ENCODE peak calls at places on chromosome 19, in seven cellular contexts. Q is pancreas, X is thoracic aorta, O is PC-9, I is fibroblast of lung, V is tibial artery, P is left lung. G is an unnamed sample.

GRCh38 chr19:48964205-48965032 is 690 bp upstream of the FTL start:
- DNase-seq in Q (no peak), X (no peak), O (peak), I (peak), V (peak), P (no peak), G (no peak)

GRCh38 chr19:6241680-6242079 is 38.1 kb downstream of the MLLT1 start:
- DNase-seq in Q (no peak), X (no peak), O (no peak), I (no peak), V (no peak), P (peak), G (no peak)

GRCh38 chr19:42132851-42133528 is 744 bp upstream of the POU2F2 start:
- DNase-seq in Q (peak), X (no peak), O (no peak), I (no peak), V (peak), P (peak), G (peak)

GRCh38 chr19:4575978-4576933 is 16.8 kb upstream of the SEMA6B start:
- DNase-seq in Q (peak), X (no peak), O (no peak), I (peak), V (peak), P (peak), G (peak)

GRCh38 chr19:18683109-18683954 is at the start of gene CRTC1:
- DNase-seq in Q (peak), X (peak), O (peak), I (peak), V (peak), P (peak), G (peak)

GRCh38 chr19:5291588-5292193 is 48.9 kb downstream of the PTPRS start:
- DNase-seq in Q (no peak), X (no peak), O (no peak), I (no peak), V (no peak), P (no peak), G (no peak)

GRCh38 chr19:58395220-58395978 is at the start of gene RNF225:
- DNase-seq in Q (peak), X (no peak), O (peak), I (no peak), V (no peak), P (peak), G (no peak)

GRCh38 chr19:37565370-37565669 is 29.3 kb downstream of the ZNF571 start:
- DNase-seq in Q (no peak), X (no peak), O (no peak), I (peak), V (no peak), P (no peak), G (no peak)

GRCh38 chr19:39692166-39692565 is 12.1 kb upstream of the LGALS14 start:
- DNase-seq in Q (no peak), X (no peak), O (no peak), I (no peak), V (no peak), P (no peak), G (no peak)

GRCh38 chr19:8265872-8266271 is 42.3 kb downstream of the CD320 start:
- DNase-seq in Q (no peak), X (no peak), O (no peak), I (no peak), V (no peak), P (no peak), G (no peak)

GRCh38 chr19:45161715-45162463 is 1.1 kb upstream of the NKPD1 start:
- DNase-seq in Q (no peak), X (no peak), O (no peak), I (peak), V (no peak), P (no peak), G (no peak)

GRCh38 chr19:53409505-53410204 is 14.7 kb downstream of the ZNF765 start:
- DNase-seq in Q (no peak), X (no peak), O (no peak), I (no peak), V (no peak), P (no peak), G (no peak)

GRCh38 chr19:42465827-42466280 is 23.1 kb upstream of the CXCL17 start:
- DNase-seq in Q (no peak), X (no peak), O (no peak), I (no peak), V (no peak), P (no peak), G (no peak)

GRCh38 chr19:13042443-13043130 is 47.3 kb downstream of the NFIX start:
- DNase-seq in Q (no peak), X (no peak), O (no peak), I (peak), V (no peak), P (no peak), G (no peak)

GRCh38 chr19:13044160-13044853 is 49.0 kb downstream of the NFIX start:
- DNase-seq in Q (no peak), X (no peak), O (no peak), I (no peak), V (no peak), P (no peak), G (no peak)

GRCh38 chr19:13043285-13043684 is 48.0 kb downstream of the NFIX start:
- DNase-seq in Q (no peak), X (no peak), O (no peak), I (no peak), V (no peak), P (no peak), G (no peak)

GRCh38 chr19:13047374-13047773 is 52.1 kb downstream of the NFIX start:
- DNase-seq in Q (no peak), X (no peak), O (no peak), I (no peak), V (no peak), P (no peak), G (no peak)

GRCh38 chr19:13045812-13046211 is 50.5 kb downstream of the NFIX start:
- DNase-seq in Q (no peak), X (no peak), O (no peak), I (no peak), V (no peak), P (no peak), G (no peak)
- H3K27ac ChIP-seq in Q (no peak), X (peak), O (no peak), I (no peak), V (peak), P (no peak), G (no peak)

GRCh38 chr19:12035220-12036172 is at the start of gene ZNF433:
- DNase-seq in Q (peak), X (peak), O (peak), I (peak), V (peak), P (peak), G (peak)
- TF ChIP-seq CTCF in Q (no peak), X (no peak), O (no peak), I (no peak), V (no peak), P (no peak), G (no peak)

GRCh38 chr19:46977548-46977947 is 42.1 kb upstream of the NPAS1 start:
- DNase-seq in Q (no peak), X (no peak), O (no peak), I (no peak), V (no peak), P (no peak), G (no peak)

GRCh38 chr19:46976845-46977320 is 42.8 kb upstream of the NPAS1 start:
- DNase-seq in Q (no peak), X (no peak), O (no peak), I (peak), V (peak), P (no peak), G (no peak)

GRCh38 chr19:46979103-46979769 is 40.4 kb upstream of the NPAS1 start:
- DNase-seq in Q (no peak), X (no peak), O (no peak), I (no peak), V (no peak), P (no peak), G (no peak)

GRCh38 chr19:46979770-46980105 is 39.9 kb upstream of the NPAS1 start:
- DNase-seq in Q (no peak), X (no peak), O (no peak), I (no peak), V (no peak), P (no peak), G (no peak)

DNA sequence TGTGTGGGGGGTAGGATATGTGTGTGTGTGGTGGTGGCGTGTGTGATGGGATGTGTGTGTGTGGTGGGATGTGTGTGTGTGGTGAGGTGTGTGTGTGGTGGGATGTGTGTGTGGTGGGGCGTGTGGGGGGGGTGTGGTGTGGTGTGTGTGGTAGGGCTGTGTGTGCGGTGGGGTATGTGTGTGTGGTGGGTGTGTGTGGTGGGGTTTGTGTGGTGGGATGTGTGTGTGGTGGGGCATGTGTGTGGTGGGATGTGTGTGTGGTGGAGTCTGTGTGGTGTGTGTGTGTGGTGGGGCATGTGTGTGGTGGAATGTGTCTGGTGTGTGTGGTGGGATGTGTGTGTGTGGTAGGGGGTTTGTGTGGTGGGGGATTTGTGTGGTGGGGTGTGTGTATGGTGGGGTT is 41.2 kb upstream of the NPAS1 start:
- DNase-seq in Q (no peak), X (no peak), O (no peak), I (no peak), V (no peak), P (no peak), G (no peak)
- H3K27ac ChIP-seq in Q (no peak), X (peak), O (no peak), I (no peak), V (peak), P (no peak), G (no peak)

DNA sequence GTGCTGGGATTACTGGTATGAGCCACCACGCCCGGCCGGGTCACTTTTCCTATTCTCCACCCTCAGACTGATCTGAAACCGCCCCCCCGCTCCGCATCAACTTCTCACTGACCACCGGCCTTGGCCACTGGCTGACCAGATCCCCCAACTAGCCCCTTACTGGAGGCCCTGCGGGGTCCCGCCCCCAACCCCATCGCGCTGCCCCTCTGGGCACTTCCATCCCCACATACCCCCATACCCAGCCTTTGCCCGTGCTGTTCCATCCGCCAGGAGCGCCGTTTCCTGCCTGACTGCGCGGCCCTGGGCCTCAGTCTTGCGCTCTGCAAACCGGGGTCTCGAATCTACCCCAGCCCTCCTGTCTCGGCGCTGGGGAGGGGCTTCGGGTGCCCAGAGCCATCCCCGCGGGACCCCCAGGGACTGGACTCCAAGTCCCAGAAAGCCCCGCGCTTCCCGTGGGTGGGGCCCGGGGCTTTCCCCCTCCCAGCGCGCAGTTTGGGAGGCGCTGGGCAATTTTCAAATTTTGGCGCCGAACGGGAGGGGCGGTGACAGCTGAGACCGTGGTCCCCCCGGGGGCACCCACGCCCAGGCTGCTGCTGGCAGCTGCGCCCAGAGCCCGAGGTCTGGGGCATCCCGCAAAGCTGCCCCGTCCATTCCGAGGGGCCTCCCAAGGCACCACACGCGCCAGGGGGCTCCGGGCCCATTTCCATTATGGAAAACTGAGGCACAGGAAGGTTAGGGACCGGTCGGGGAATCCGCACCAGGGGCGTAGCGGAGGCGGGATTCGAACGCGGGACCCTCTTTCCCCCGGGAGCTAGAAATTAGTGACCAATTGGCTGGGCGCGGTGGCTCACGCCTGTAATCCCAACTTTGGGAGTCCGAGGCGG is 5.2 kb upstream of the LMNB2 start:
- DNase-seq in Q (peak), X (no peak), O (no peak), I (peak), V (peak), P (peak), G (peak)
- TF ChIP-seq CTCF in Q (no peak), X (peak), O (no peak), I (no peak), V (no peak), P (no peak), G (no peak)

GRCh38 chr19:15199219-15199651 is 1.6 kb downstream of the NOTCH3 start:
- DNase-seq in Q (no peak), X (no peak), O (no peak), I (no peak), V (no peak), P (no peak), G (no peak)
- H3K27ac ChIP-seq in Q (no peak), X (peak), O (peak), I (no peak), V (peak), P (no peak), G (no peak)

DNA sequence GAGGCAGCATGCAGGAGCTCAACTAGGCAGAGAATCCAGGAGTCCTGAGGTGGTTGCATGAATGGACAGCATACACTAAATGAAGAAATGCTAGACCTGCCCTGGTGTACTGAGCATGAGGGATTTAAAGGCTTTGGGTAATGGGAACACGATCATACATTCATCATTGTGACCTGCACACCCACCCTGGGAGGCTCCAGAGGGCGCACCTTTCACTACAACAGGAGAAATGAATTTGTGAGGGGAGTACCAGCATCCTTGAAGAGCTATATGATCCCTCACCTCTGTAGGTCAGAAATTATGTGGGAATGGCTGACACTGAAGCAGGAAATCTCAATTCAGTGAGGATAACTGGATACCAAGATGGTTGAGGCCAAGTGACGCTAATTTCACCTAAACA is 8.9 kb downstream of the KLK2 start:
- DNase-seq in Q (no peak), X (no peak), O (no peak), I (no peak), V (no peak), P (no peak), G (no peak)
- TF ChIP-seq CTCF in Q (no peak), X (no peak), O (no peak), I (no peak), V (no peak), P (no peak), G (no peak)

DNA sequence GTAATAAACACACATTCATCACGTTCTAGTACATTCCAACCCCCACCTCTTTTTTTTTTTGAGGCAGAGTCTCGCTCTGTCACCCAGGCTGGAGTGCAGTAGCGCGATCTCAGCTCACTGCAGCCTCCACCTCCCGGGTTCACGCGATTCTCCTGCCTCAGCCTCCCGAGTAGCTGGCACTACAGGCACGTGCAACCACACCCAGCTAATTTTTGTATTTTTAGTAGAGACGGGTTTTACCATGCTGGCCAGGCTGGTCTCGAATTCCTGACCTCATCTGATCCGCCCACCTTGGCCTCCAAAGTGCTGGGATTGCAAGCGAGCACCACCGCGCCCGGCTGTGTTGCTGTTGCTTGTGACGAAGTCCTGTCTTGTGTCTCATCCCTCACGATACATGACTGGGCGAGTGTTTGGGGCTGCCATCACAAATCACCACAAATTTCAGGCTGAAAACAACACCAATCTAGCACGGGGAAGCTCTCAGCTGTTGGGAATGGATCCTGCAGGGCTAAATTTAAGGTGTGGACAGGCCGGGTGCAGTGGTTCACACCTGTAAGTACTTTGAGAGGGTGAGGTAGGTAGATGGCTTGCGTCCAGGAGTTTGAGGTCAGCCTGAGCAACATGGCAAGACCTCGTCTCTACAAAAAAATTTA is 15.7 kb downstream of the MOB3A start:
- DNase-seq in Q (no peak), X (no peak), O (no peak), I (no peak), V (no peak), P (no peak), G (no peak)
- H3K27ac ChIP-seq in Q (no peak), X (no peak), O (no peak), I (no peak), V (no peak), P (no peak), G (peak)

GRCh38 chr19:56066152-56067023 is 54.7 kb downstream of the ZNF787 start:
- DNase-seq in Q (peak), X (no peak), O (peak), I (peak), V (peak), P (peak), G (peak)
- TF ChIP-seq CTCF in Q (peak), X (peak), O (peak), I (peak), V (peak), P (peak), G (peak)

GRCh38 chr19:1234670-1235380 is 3.0 kb downstream of the CBARP start:
- DNase-seq in Q (no peak), X (no peak), O (no peak), I (no peak), V (no peak), P (no peak), G (no peak)
- H3K27ac ChIP-seq in Q (no peak), X (no peak), O (no peak), I (no peak), V (no peak), P (no peak), G (no peak)